ENCODE peak calls at places on chromosome 14, in ten cellular contexts. One of them, this sample, is unnamed.

GRCh38 chr14:34365309-34365915 is 96.6 kb downstream of the SPTSSA start:
- DNase-seq in HTR-8/SVneo: no peak
- DNase-seq in naive thymus-derived CD8-positive, alpha-beta T cell: no peak
- DNase-seq in GM23338: peak
- DNase-seq in NB4: peak
- DNase-seq in activated CD4-positive, alpha-beta T cell treated with anti-CD3 and anti-CD28 coated beads, Interleukin-2, amount 50 U/mL, for 1 hour: no peak
- DNase-seq in HCT116: no peak
- DNase-seq in cardiac muscle cell: peak
- DNase-seq in ELR: peak
- DNase-seq in GM04504: no peak
- DNase-seq in this sample: no peak

GRCh38 chr14:52042371-52043037 is 26.4 kb downstream of the NID2 start:
- DNase-seq in HTR-8/SVneo: no peak
- DNase-seq in naive thymus-derived CD8-positive, alpha-beta T cell: no peak
- DNase-seq in GM23338: no peak
- DNase-seq in NB4: no peak
- DNase-seq in activated CD4-positive, alpha-beta T cell treated with anti-CD3 and anti-CD28 coated beads, Interleukin-2, amount 50 U/mL, for 1 hour: no peak
- DNase-seq in HCT116: no peak
- DNase-seq in cardiac muscle cell: no peak
- DNase-seq in ELR: no peak
- DNase-seq in GM04504: no peak
- DNase-seq in this sample: no peak

GRCh38 chr14:92546347-92547053 is 32.9 kb downstream of the RIN3 start:
- DNase-seq in HTR-8/SVneo: no peak
- DNase-seq in naive thymus-derived CD8-positive, alpha-beta T cell: no peak
- DNase-seq in GM23338: no peak
- DNase-seq in NB4: peak
- DNase-seq in activated CD4-positive, alpha-beta T cell treated with anti-CD3 and anti-CD28 coated beads, Interleukin-2, amount 50 U/mL, for 1 hour: no peak
- DNase-seq in HCT116: no peak
- DNase-seq in cardiac muscle cell: no peak
- DNase-seq in ELR: peak
- DNase-seq in GM04504: no peak
- DNase-seq in this sample: peak

GRCh38 chr14:58171090-58171489 is 19.1 kb upstream of the ARMH4 start:
- DNase-seq in HTR-8/SVneo: peak
- DNase-seq in naive thymus-derived CD8-positive, alpha-beta T cell: no peak
- DNase-seq in GM23338: peak
- DNase-seq in NB4: peak
- DNase-seq in activated CD4-positive, alpha-beta T cell treated with anti-CD3 and anti-CD28 coated beads, Interleukin-2, amount 50 U/mL, for 1 hour: no peak
- DNase-seq in HCT116: peak
- DNase-seq in cardiac muscle cell: peak
- DNase-seq in ELR: peak
- DNase-seq in GM04504: peak
- DNase-seq in this sample: peak

GRCh38 chr14:24895622-24896021 is 154.3 kb downstream of the STXBP6 start:
- DNase-seq in HTR-8/SVneo: no peak
- DNase-seq in naive thymus-derived CD8-positive, alpha-beta T cell: no peak
- DNase-seq in GM23338: no peak
- DNase-seq in NB4: no peak
- DNase-seq in activated CD4-positive, alpha-beta T cell treated with anti-CD3 and anti-CD28 coated beads, Interleukin-2, amount 50 U/mL, for 1 hour: no peak
- DNase-seq in HCT116: no peak
- DNase-seq in cardiac muscle cell: no peak
- DNase-seq in ELR: no peak
- DNase-seq in GM04504: no peak
- DNase-seq in this sample: no peak

GRCh38 chr14:65160091-65160490 is 57.8 kb upstream of the MAX start:
- DNase-seq in HTR-8/SVneo: no peak
- DNase-seq in naive thymus-derived CD8-positive, alpha-beta T cell: no peak
- DNase-seq in GM23338: no peak
- DNase-seq in NB4: no peak
- DNase-seq in activated CD4-positive, alpha-beta T cell treated with anti-CD3 and anti-CD28 coated beads, Interleukin-2, amount 50 U/mL, for 1 hour: no peak
- DNase-seq in HCT116: no peak
- DNase-seq in cardiac muscle cell: no peak
- DNase-seq in ELR: no peak
- DNase-seq in GM04504: no peak
- DNase-seq in this sample: no peak

GRCh38 chr14:38887696-38888095 is 215.3 kb downstream of the SEC23A start:
- DNase-seq in HTR-8/SVneo: no peak
- DNase-seq in naive thymus-derived CD8-positive, alpha-beta T cell: no peak
- DNase-seq in GM23338: peak
- DNase-seq in NB4: peak
- DNase-seq in activated CD4-positive, alpha-beta T cell treated with anti-CD3 and anti-CD28 coated beads, Interleukin-2, amount 50 U/mL, for 1 hour: no peak
- DNase-seq in HCT116: no peak
- DNase-seq in cardiac muscle cell: no peak
- DNase-seq in ELR: no peak
- DNase-seq in GM04504: no peak
- DNase-seq in this sample: no peak

GRCh38 chr14:31405599-31406251 is 14.6 kb downstream of the HEATR5A start:
- DNase-seq in HTR-8/SVneo: no peak
- DNase-seq in naive thymus-derived CD8-positive, alpha-beta T cell: no peak
- DNase-seq in GM23338: no peak
- DNase-seq in NB4: no peak
- DNase-seq in activated CD4-positive, alpha-beta T cell treated with anti-CD3 and anti-CD28 coated beads, Interleukin-2, amount 50 U/mL, for 1 hour: no peak
- DNase-seq in HCT116: no peak
- DNase-seq in cardiac muscle cell: no peak
- DNase-seq in ELR: no peak
- DNase-seq in GM04504: no peak
- DNase-seq in this sample: no peak

GRCh38 chr14:103716091-103716801 is 636 bp downstream of the ZFYVE21 start:
- DNase-seq in HTR-8/SVneo: peak
- DNase-seq in naive thymus-derived CD8-positive, alpha-beta T cell: peak
- DNase-seq in GM23338: no peak
- DNase-seq in NB4: peak
- DNase-seq in activated CD4-positive, alpha-beta T cell treated with anti-CD3 and anti-CD28 coated beads, Interleukin-2, amount 50 U/mL, for 1 hour: no peak
- DNase-seq in HCT116: no peak
- DNase-seq in cardiac muscle cell: no peak
- DNase-seq in ELR: peak
- DNase-seq in GM04504: no peak
- DNase-seq in this sample: peak

GRCh38 chr14:39181693-39182047 is 6.6 kb downstream of the PNN start:
- DNase-seq in HTR-8/SVneo: no peak
- DNase-seq in naive thymus-derived CD8-positive, alpha-beta T cell: no peak
- DNase-seq in GM23338: no peak
- DNase-seq in NB4: no peak
- DNase-seq in activated CD4-positive, alpha-beta T cell treated with anti-CD3 and anti-CD28 coated beads, Interleukin-2, amount 50 U/mL, for 1 hour: no peak
- DNase-seq in HCT116: no peak
- DNase-seq in cardiac muscle cell: no peak
- DNase-seq in ELR: no peak
- DNase-seq in GM04504: no peak
- DNase-seq in this sample: no peak

GRCh38 chr14:69319911-69320310 is 60.0 kb downstream of the GALNT16 start:
- DNase-seq in HTR-8/SVneo: no peak
- DNase-seq in naive thymus-derived CD8-positive, alpha-beta T cell: no peak
- DNase-seq in GM23338: no peak
- DNase-seq in NB4: no peak
- DNase-seq in activated CD4-positive, alpha-beta T cell treated with anti-CD3 and anti-CD28 coated beads, Interleukin-2, amount 50 U/mL, for 1 hour: no peak
- DNase-seq in HCT116: no peak
- DNase-seq in cardiac muscle cell: no peak
- DNase-seq in ELR: no peak
- DNase-seq in GM04504: no peak
- DNase-seq in this sample: no peak

GRCh38 chr14:92448786-92449185 is 64.8 kb upstream of the RIN3 start:
- DNase-seq in HTR-8/SVneo: no peak
- DNase-seq in naive thymus-derived CD8-positive, alpha-beta T cell: no peak
- DNase-seq in GM23338: no peak
- DNase-seq in NB4: no peak
- DNase-seq in activated CD4-positive, alpha-beta T cell treated with anti-CD3 and anti-CD28 coated beads, Interleukin-2, amount 50 U/mL, for 1 hour: no peak
- DNase-seq in HCT116: no peak
- DNase-seq in cardiac muscle cell: no peak
- DNase-seq in ELR: no peak
- DNase-seq in GM04504: no peak
- DNase-seq in this sample: no peak

GRCh38 chr14:99268776-99269510 is 3.1 kb downstream of the BCL11B start:
- DNase-seq in HTR-8/SVneo: no peak
- DNase-seq in naive thymus-derived CD8-positive, alpha-beta T cell: no peak
- DNase-seq in GM23338: peak
- DNase-seq in NB4: peak
- DNase-seq in activated CD4-positive, alpha-beta T cell treated with anti-CD3 and anti-CD28 coated beads, Interleukin-2, amount 50 U/mL, for 1 hour: no peak
- DNase-seq in HCT116: no peak
- DNase-seq in cardiac muscle cell: no peak
- DNase-seq in ELR: no peak
- DNase-seq in GM04504: no peak
- DNase-seq in this sample: no peak

GRCh38 chr14:90818715-90819114 is 2.5 kb upstream of the TTC7B start:
- DNase-seq in HTR-8/SVneo: no peak
- DNase-seq in naive thymus-derived CD8-positive, alpha-beta T cell: no peak
- DNase-seq in GM23338: no peak
- DNase-seq in NB4: no peak
- DNase-seq in activated CD4-positive, alpha-beta T cell treated with anti-CD3 and anti-CD28 coated beads, Interleukin-2, amount 50 U/mL, for 1 hour: no peak
- DNase-seq in HCT116: no peak
- DNase-seq in cardiac muscle cell: no peak
- DNase-seq in ELR: no peak
- DNase-seq in GM04504: no peak
- DNase-seq in this sample: no peak

GRCh38 chr14:90499121-90499520 is 102.3 kb downstream of the CALM1 start:
- DNase-seq in HTR-8/SVneo: no peak
- DNase-seq in naive thymus-derived CD8-positive, alpha-beta T cell: peak
- DNase-seq in GM23338: no peak
- DNase-seq in NB4: no peak
- DNase-seq in activated CD4-positive, alpha-beta T cell treated with anti-CD3 and anti-CD28 coated beads, Interleukin-2, amount 50 U/mL, for 1 hour: no peak
- DNase-seq in HCT116: no peak
- DNase-seq in cardiac muscle cell: no peak
- DNase-seq in ELR: no peak
- DNase-seq in GM04504: no peak
- DNase-seq in this sample: no peak

GRCh38 chr14:29724991-29725390 is 202.7 kb downstream of the PRKD1 start:
- DNase-seq in HTR-8/SVneo: no peak
- DNase-seq in naive thymus-derived CD8-positive, alpha-beta T cell: no peak
- DNase-seq in GM23338: peak
- DNase-seq in NB4: no peak
- DNase-seq in activated CD4-positive, alpha-beta T cell treated with anti-CD3 and anti-CD28 coated beads, Interleukin-2, amount 50 U/mL, for 1 hour: no peak
- DNase-seq in HCT116: no peak
- DNase-seq in cardiac muscle cell: peak
- DNase-seq in ELR: no peak
- DNase-seq in GM04504: no peak
- DNase-seq in this sample: no peak

GRCh38 chr14:87840906-87841305 is 152.1 kb downstream of the GALC start:
- DNase-seq in HTR-8/SVneo: no peak
- DNase-seq in naive thymus-derived CD8-positive, alpha-beta T cell: no peak
- DNase-seq in GM23338: no peak
- DNase-seq in NB4: no peak
- DNase-seq in activated CD4-positive, alpha-beta T cell treated with anti-CD3 and anti-CD28 coated beads, Interleukin-2, amount 50 U/mL, for 1 hour: no peak
- DNase-seq in HCT116: no peak
- DNase-seq in cardiac muscle cell: no peak
- DNase-seq in ELR: no peak
- DNase-seq in GM04504: no peak
- DNase-seq in this sample: no peak

GRCh38 chr14:31291210-31291609 is 83.6 kb upstream of the HECTD1 start:
- DNase-seq in HTR-8/SVneo: no peak
- DNase-seq in naive thymus-derived CD8-positive, alpha-beta T cell: no peak
- DNase-seq in GM23338: no peak
- DNase-seq in NB4: peak
- DNase-seq in activated CD4-positive, alpha-beta T cell treated with anti-CD3 and anti-CD28 coated beads, Interleukin-2, amount 50 U/mL, for 1 hour: no peak
- DNase-seq in HCT116: no peak
- DNase-seq in cardiac muscle cell: no peak
- DNase-seq in ELR: no peak
- DNase-seq in GM04504: no peak
- DNase-seq in this sample: no peak

GRCh38 chr14:38561657-38562056 is 305.8 kb upstream of the CLEC14A start:
- DNase-seq in HTR-8/SVneo: no peak
- DNase-seq in naive thymus-derived CD8-positive, alpha-beta T cell: no peak
- DNase-seq in GM23338: no peak
- DNase-seq in NB4: no peak
- DNase-seq in activated CD4-positive, alpha-beta T cell treated with anti-CD3 and anti-CD28 coated beads, Interleukin-2, amount 50 U/mL, for 1 hour: no peak
- DNase-seq in HCT116: no peak
- DNase-seq in cardiac muscle cell: no peak
- DNase-seq in ELR: no peak
- DNase-seq in GM04504: no peak
- DNase-seq in this sample: no peak

GRCh38 chr14:51996148-51996746 is 6.9 kb downstream of the RTRAF start:
- DNase-seq in HTR-8/SVneo: no peak
- DNase-seq in naive thymus-derived CD8-positive, alpha-beta T cell: no peak
- DNase-seq in GM23338: peak
- DNase-seq in NB4: peak
- DNase-seq in activated CD4-positive, alpha-beta T cell treated with anti-CD3 and anti-CD28 coated beads, Interleukin-2, amount 50 U/mL, for 1 hour: no peak
- DNase-seq in HCT116: no peak
- DNase-seq in cardiac muscle cell: peak
- DNase-seq in ELR: peak
- DNase-seq in GM04504: no peak
- DNase-seq in this sample: no peak

GRCh38 chr14:94542111-94542810 is 19.0 kb upstream of the SERPINA4 start:
- DNase-seq in HTR-8/SVneo: peak
- DNase-seq in naive thymus-derived CD8-positive, alpha-beta T cell: no peak
- DNase-seq in GM23338: no peak
- DNase-seq in NB4: no peak
- DNase-seq in activated CD4-positive, alpha-beta T cell treated with anti-CD3 and anti-CD28 coated beads, Interleukin-2, amount 50 U/mL, for 1 hour: no peak
- DNase-seq in HCT116: no peak
- DNase-seq in cardiac muscle cell: no peak
- DNase-seq in ELR: peak
- DNase-seq in GM04504: peak
- DNase-seq in this sample: peak

GRCh38 chr14:95121911-95122696 is 35.2 kb downstream of the DICER1 start:
- DNase-seq in HTR-8/SVneo: no peak
- DNase-seq in naive thymus-derived CD8-positive, alpha-beta T cell: no peak
- DNase-seq in GM23338: no peak
- DNase-seq in NB4: no peak
- DNase-seq in activated CD4-positive, alpha-beta T cell treated with anti-CD3 and anti-CD28 coated beads, Interleukin-2, amount 50 U/mL, for 1 hour: no peak
- DNase-seq in HCT116: no peak
- DNase-seq in cardiac muscle cell: no peak
- DNase-seq in ELR: no peak
- DNase-seq in GM04504: no peak
- DNase-seq in this sample: no peak

GRCh38 chr14:76829650-76830421 is 3.6 kb downstream of the LRRC74A start:
- DNase-seq in HTR-8/SVneo: no peak
- DNase-seq in naive thymus-derived CD8-positive, alpha-beta T cell: no peak
- DNase-seq in GM23338: no peak
- DNase-seq in NB4: no peak
- DNase-seq in activated CD4-positive, alpha-beta T cell treated with anti-CD3 and anti-CD28 coated beads, Interleukin-2, amount 50 U/mL, for 1 hour: no peak
- DNase-seq in HCT116: no peak
- DNase-seq in cardiac muscle cell: no peak
- DNase-seq in ELR: no peak
- DNase-seq in GM04504: no peak
- DNase-seq in this sample: no peak

GRCh38 chr14:76884853-76885276 is 58.7 kb downstream of the LRRC74A start:
- DNase-seq in HTR-8/SVneo: no peak
- DNase-seq in naive thymus-derived CD8-positive, alpha-beta T cell: no peak
- DNase-seq in GM23338: peak
- DNase-seq in NB4: no peak
- DNase-seq in activated CD4-positive, alpha-beta T cell treated with anti-CD3 and anti-CD28 coated beads, Interleukin-2, amount 50 U/mL, for 1 hour: no peak
- DNase-seq in HCT116: no peak
- DNase-seq in cardiac muscle cell: no peak
- DNase-seq in ELR: no peak
- DNase-seq in GM04504: no peak
- DNase-seq in this sample: no peak

GRCh38 chr14:42804146-42804545 is 1197.5 kb downstream of the LRFN5 start:
- DNase-seq in HTR-8/SVneo: no peak
- DNase-seq in naive thymus-derived CD8-positive, alpha-beta T cell: no peak
- DNase-seq in GM23338: no peak
- DNase-seq in NB4: no peak
- DNase-seq in activated CD4-positive, alpha-beta T cell treated with anti-CD3 and anti-CD28 coated beads, Interleukin-2, amount 50 U/mL, for 1 hour: no peak
- DNase-seq in HCT116: no peak
- DNase-seq in cardiac muscle cell: no peak
- DNase-seq in ELR: no peak
- DNase-seq in GM04504: no peak
- DNase-seq in this sample: no peak

GRCh38 chr14:89899917-89900680 is 54.4 kb downstream of the EFCAB11 start:
- DNase-seq in HTR-8/SVneo: peak
- DNase-seq in naive thymus-derived CD8-positive, alpha-beta T cell: no peak
- DNase-seq in GM23338: peak
- DNase-seq in NB4: peak
- DNase-seq in activated CD4-positive, alpha-beta T cell treated with anti-CD3 and anti-CD28 coated beads, Interleukin-2, amount 50 U/mL, for 1 hour: no peak
- DNase-seq in HCT116: peak
- DNase-seq in cardiac muscle cell: peak
- DNase-seq in ELR: peak
- DNase-seq in GM04504: no peak
- DNase-seq in this sample: no peak

GRCh38 chr14:52911904-52912303 is 38.9 kb downstream of the FERMT2 start:
- DNase-seq in HTR-8/SVneo: no peak
- DNase-seq in naive thymus-derived CD8-positive, alpha-beta T cell: no peak
- DNase-seq in GM23338: no peak
- DNase-seq in NB4: no peak
- DNase-seq in activated CD4-positive, alpha-beta T cell treated with anti-CD3 and anti-CD28 coated beads, Interleukin-2, amount 50 U/mL, for 1 hour: no peak
- DNase-seq in HCT116: no peak
- DNase-seq in cardiac muscle cell: no peak
- DNase-seq in ELR: no peak
- DNase-seq in GM04504: no peak
- DNase-seq in this sample: no peak

GRCh38 chr14:74380172-74380571 is 31.9 kb downstream of the VRTN start:
- DNase-seq in HTR-8/SVneo: no peak
- DNase-seq in naive thymus-derived CD8-positive, alpha-beta T cell: no peak
- DNase-seq in GM23338: no peak
- DNase-seq in NB4: no peak
- DNase-seq in activated CD4-positive, alpha-beta T cell treated with anti-CD3 and anti-CD28 coated beads, Interleukin-2, amount 50 U/mL, for 1 hour: no peak
- DNase-seq in HCT116: no peak
- DNase-seq in cardiac muscle cell: no peak
- DNase-seq in ELR: no peak
- DNase-seq in GM04504: no peak
- DNase-seq in this sample: no peak

This sample was measured in H54.